ENCODE peak calls at places on chromosomes 13 and 19, in seven cellular contexts. D is hepatocyte; H is H9; O is BJ; S is stomach; X is fibroblast of pulmonary artery; K is CD4-positive, alpha-beta T cell. E is an unnamed sample.

GRCh38 chr19:4583961-4584669 is 24.6 kb upstream of the SEMA6B start:
- DNase-seq in D (no peak), H (peak), K (no peak), O (no peak), S (no peak), X (peak), E (no peak)

GRCh38 chr13:71867101-71867814 is at the start of gene DACH1:
- DNase-seq in K (no peak), H (peak), X (peak), S (peak), D (peak), O (no peak), E (peak)

GRCh38 chr19:7391218-7391670 is 42.5 kb downstream of the ARHGEF18 start:
- DNase-seq in O (no peak), S (peak), K (no peak), D (peak), H (no peak), X (peak), E (peak)

GRCh38 chr19:48558018-48558684 is 6.2 kb downstream of the SULT2B1 start:
- DNase-seq in H (peak), K (no peak), O (no peak), D (peak), X (peak), S (peak), E (peak)

GRCh38 chr13:73303858-73304257 is 245.1 kb downstream of the KLF5 start:
- DNase-seq in O (peak), S (no peak), K (no peak), D (no peak), X (peak), H (peak), E (no peak)

GRCh38 chr13:98910501-98910951 is 67.3 kb downstream of the DOCK9 start:
- DNase-seq in H (no peak), O (no peak), S (no peak), X (peak), K (no peak), D (no peak), E (no peak)

GRCh38 chr19:39588066-39588465 is 14.3 kb upstream of the LGALS13 start:
- DNase-seq in O (no peak), D (no peak), H (no peak), X (no peak), S (no peak), K (no peak), E (no peak)

GRCh38 chr13:23631676-23632622 is 61.7 kb downstream of the TNFRSF19 start:
- DNase-seq in S (no peak), X (peak), O (no peak), D (no peak), K (no peak), H (no peak), E (no peak)

GRCh38 chr13:81487151-81487550 is 1146.2 kb upstream of the SPRY2 start:
- DNase-seq in K (no peak), D (peak), S (no peak), X (peak), O (no peak), H (peak), E (no peak)

GRCh38 chr13:52751196-52751595 is 11.6 kb upstream of the CNMD start:
- DNase-seq in D (no peak), K (no peak), S (no peak), O (no peak), X (no peak), H (no peak), E (no peak)

GRCh38 chr13:20521388-20521787 is 4.3 kb downstream of the CRYL1 start:
- DNase-seq in O (no peak), H (no peak), S (no peak), K (no peak), X (no peak), D (no peak), E (no peak)

GRCh38 chr19:35000647-35001501 is 751 bp downstream of the GRAMD1A start:
- DNase-seq in S (no peak), H (peak), D (peak), K (peak), X (peak), O (no peak), E (peak)

GRCh38 chr13:107291875-107292274 is 723.9 kb upstream of the ARGLU1 start:
- DNase-seq in H (no peak), X (no peak), D (no peak), O (no peak), S (no peak), K (no peak), E (no peak)

GRCh38 chr19:58575183-58576041 is 2.3 kb upstream of the MZF1 start:
- DNase-seq in H (peak), S (peak), O (peak), K (peak), X (peak), D (peak), E (peak)

GRCh38 chr13:43664700-43665191 is 122.0 kb downstream of the ENOX1 start:
- DNase-seq in H (no peak), O (peak), D (peak), S (peak), X (peak), K (no peak), E (peak)

GRCh38 chr19:45705710-45706415 is 13.4 kb downstream of the QPCTL start:
- DNase-seq in D (no peak), H (no peak), O (no peak), K (no peak), S (no peak), X (no peak), E (no peak)

GRCh38 chr13:48641404-48641803 is 12.3 kb upstream of the CYSLTR2 start:
- DNase-seq in D (no peak), H (no peak), K (no peak), S (no peak), X (no peak), O (no peak), E (no peak)

GRCh38 chr19:49676136-49676689 is 858 bp upstream of the PRMT1 start:
- DNase-seq in D (peak), O (peak), S (peak), K (no peak), X (peak), H (peak), E (peak)

GRCh38 chr19:48348039-48348438 is 15.7 kb downstream of the TMEM143 start:
- DNase-seq in H (no peak), K (no peak), O (no peak), S (no peak), X (no peak), D (no peak), E (no peak)

GRCh38 chr19:3142292-3142670 is 6.4 kb downstream of the GNA15 start:
- DNase-seq in K (no peak), D (no peak), S (no peak), X (peak), O (peak), H (no peak), E (no peak)

GRCh38 chr13:40665061-40665753 is 1.2 kb downstream of the FOXO1 start:
- DNase-seq in S (peak), D (peak), X (no peak), O (no peak), K (peak), H (no peak), E (peak)

GRCh38 chr13:44936246-44936645 is 53.0 kb downstream of the NUFIP1 start:
- DNase-seq in D (no peak), S (no peak), K (no peak), O (no peak), H (no peak), X (no peak), E (no peak)

GRCh38 chr19:11384778-11385129 is 640 bp upstream of the EPOR start:
- DNase-seq in S (no peak), H (no peak), K (no peak), D (no peak), X (no peak), O (no peak), E (no peak)

GRCh38 chr13:66660013-66660804 is 569.9 kb downstream of the PCDH9 start:
- DNase-seq in O (peak), S (no peak), D (peak), K (no peak), H (no peak), X (peak), E (no peak)

GRCh38 chr13:73981595-73981994 is 152.6 kb downstream of the KLF12 start:
- DNase-seq in X (no peak), H (no peak), O (no peak), S (no peak), K (no peak), D (no peak), E (no peak)

GRCh38 chr13:51317262-51317661 is 22.2 kb upstream of the SERPINE3 start:
- DNase-seq in D (no peak), O (no peak), K (no peak), X (no peak), S (no peak), H (no peak), E (no peak)

GRCh38 chr19:4115050-4115817 is 8.7 kb downstream of the MAP2K2 start:
- DNase-seq in K (peak), X (no peak), H (no peak), S (peak), O (no peak), D (no peak), E (peak)

GRCh38 chr19:944171-944567 is 18.3 kb downstream of the ARID3A start:
- DNase-seq in H (no peak), O (no peak), K (no peak), S (peak), D (peak), X (peak), E (peak)

GRCh38 chr13:71587778-71588177 is 279.2 kb downstream of the DACH1 start:
- DNase-seq in O (no peak), D (no peak), H (no peak), S (no peak), K (no peak), X (no peak), E (no peak)

GRCh38 chr13:20514866-20515265 is 10.8 kb downstream of the CRYL1 start:
- DNase-seq in D (no peak), O (no peak), H (no peak), S (no peak), X (no peak), K (no peak), E (no peak)

DNA sequence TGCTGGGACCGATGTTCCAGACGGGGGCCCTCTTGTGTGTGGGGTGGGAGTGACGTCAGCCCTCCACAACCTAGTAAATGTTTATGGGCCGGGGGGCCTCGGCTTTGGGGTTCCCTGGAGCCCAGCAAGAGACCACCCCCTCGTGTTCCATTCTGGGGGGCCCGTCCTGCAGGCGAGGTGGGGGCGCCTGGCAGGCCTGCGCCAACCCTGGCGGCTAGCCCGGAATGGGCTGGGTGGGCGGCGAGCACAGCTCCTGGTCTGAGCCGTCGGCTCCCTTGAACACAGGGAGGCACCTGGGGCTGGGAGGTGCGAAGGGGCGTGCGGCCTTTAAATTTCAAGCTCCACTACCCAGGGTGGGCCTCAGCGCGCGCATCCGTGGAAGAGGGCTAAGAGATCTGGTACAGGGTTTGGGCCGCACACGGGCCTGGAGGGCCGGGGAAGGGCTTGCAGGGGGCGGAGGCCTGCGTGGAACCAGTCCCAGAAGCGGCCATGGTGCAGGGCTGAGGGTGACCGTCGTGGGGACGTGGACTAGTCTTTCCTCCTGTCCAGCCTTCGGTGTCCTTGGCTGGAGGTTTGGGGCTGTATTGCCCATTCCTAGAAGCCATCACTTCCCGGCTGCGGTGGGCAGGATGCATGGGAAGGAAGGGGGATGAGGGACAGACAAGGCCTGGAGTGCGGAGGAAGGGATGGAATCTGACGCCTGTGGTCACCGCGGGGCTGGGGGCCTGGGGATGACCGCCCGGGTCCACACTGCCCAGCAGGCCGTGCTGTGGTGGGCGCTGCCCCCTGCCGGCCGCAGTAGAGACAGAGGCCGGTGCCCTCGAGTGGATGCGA is 11.4 kb downstream of the NDUFA11 start:
- DNase-seq in S (peak), K (no peak), D (peak), O (no peak), X (peak), H (peak), E (peak)
- TF ChIP-seq CTCF in S (no peak), K (peak), D (peak), O (peak), X (peak), H (peak), E (peak)

GRCh38 chr19:56643460-56643763 is 453 bp downstream of the SMIM17 start:
- DNase-seq in H (no peak), O (no peak), K (no peak), X (no peak), D (no peak), S (no peak), E (no peak)
- TF ChIP-seq CTCF in H (no peak), O (no peak), K (no peak), X (no peak), D (no peak), S (no peak), E (no peak)

DNA sequence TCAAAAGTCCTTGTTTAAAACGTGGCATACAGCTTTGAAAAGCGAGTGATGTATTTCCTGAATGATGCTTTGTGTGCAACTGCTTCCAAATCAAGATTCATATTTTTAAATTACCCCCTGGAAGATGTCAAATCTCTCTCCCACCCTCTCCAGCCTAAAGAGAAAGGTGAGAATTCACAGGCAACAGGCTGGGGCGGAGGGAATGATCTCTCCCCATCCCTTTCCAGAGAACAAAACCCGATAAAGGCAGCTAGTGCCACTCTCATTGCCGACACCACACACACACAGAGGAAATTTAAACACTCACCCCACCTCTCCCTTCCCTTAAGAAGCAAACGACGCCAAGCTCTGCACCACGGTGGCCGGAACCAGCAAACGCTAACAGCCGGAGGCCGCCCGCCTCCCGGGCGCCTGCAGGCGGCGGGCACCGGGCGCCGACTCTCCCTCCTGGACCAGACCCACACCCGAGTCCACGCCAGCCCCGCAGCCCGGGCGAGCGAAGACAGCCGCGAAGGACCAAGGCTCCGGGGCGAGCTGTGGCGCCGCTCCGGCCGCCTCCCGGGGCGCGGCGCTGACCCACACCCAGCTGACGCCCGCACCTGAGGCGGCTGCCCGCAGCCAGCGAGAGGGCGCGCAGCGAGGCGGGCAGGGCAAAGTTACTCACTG is 485 bp downstream of the LNX2 start:
- DNase-seq in D (no peak), H (no peak), K (peak), S (no peak), X (peak), O (no peak), E (peak)
- TF ChIP-seq CTCF in D (peak), H (peak), K (peak), S (no peak), X (peak), O (peak), E (peak)

GRCh38 chr13:30898070-30898469 is 8.0 kb upstream of the MEDAG start:
- DNase-seq in X (no peak), O (no peak), K (no peak), S (no peak), D (no peak), H (no peak), E (no peak)

GRCh38 chr13:30898721-30899188 is 7.3 kb upstream of the MEDAG start:
- DNase-seq in D (peak), S (no peak), K (no peak), O (peak), H (no peak), X (peak), E (no peak)

GRCh38 chr13:30900952-30901749 is 4.9 kb upstream of the MEDAG start:
- DNase-seq in X (no peak), O (no peak), D (no peak), K (no peak), H (no peak), S (no peak), E (no peak)

GRCh38 chr13:30892966-30893365 is 13.1 kb upstream of the MEDAG start:
- DNase-seq in O (no peak), H (peak), D (peak), X (peak), K (no peak), S (no peak), E (no peak)

GRCh38 chr13:30895773-30896172 is 10.3 kb upstream of the MEDAG start:
- DNase-seq in K (no peak), H (no peak), X (peak), D (peak), O (peak), S (no peak), E (no peak)
- TF ChIP-seq CTCF in K (no peak), H (no peak), X (no peak), D (no peak), O (peak), S (no peak), E (no peak)

DNA sequence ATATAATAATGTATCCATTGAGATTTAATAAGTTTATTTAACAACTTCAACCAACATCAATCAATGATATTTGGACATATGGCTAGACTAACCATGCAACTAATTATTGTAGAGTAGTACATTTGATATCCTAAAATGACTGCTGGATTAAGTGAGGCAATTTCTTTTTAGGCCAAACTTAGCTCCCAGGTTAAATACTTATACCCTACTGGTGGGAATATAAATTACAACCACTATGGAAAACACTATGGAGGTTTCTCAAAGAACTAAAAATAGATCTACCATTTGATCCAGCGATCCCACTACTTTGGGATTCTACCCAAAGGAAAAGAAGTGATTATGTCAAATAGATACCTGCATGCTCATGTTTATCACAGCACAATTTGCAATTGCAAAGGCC is 345.8 kb downstream of the RBM26 start:
- DNase-seq in X (no peak), K (no peak), S (no peak), O (no peak), D (no peak), H (no peak), E (no peak)
- TF ChIP-seq CTCF in X (no peak), K (no peak), S (no peak), O (no peak), D (no peak), H (peak), E (no peak)

GRCh38 chr13:77810430-77810829 is 108.2 kb downstream of the EDNRB start:
- DNase-seq in H (no peak), O (no peak), X (peak), K (no peak), S (no peak), D (no peak), E (no peak)
- TF ChIP-seq CTCF in H (peak), O (peak), X (peak), K (no peak), S (no peak), D (peak), E (no peak)

DNA sequence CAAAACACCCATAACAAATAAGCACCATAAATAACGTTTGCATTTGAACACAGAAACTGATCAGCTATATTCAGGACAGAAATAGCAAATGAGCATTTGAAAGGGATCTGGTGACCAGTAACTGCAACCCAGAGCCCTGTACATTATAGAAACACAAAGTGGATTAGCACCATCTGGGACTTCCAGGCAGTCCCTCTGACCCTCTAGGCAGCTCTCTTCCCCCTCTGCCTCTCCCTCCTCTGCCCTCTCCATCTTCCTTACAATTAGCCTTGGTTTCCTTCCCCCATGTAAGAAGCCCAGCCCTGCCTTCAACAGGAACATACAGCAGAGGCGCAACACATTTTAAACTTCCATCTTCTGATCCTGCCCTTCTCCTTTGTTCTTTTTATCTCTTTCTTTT is 215.0 kb downstream of the DCLK1 start:
- DNase-seq in O (no peak), H (no peak), K (no peak), S (no peak), X (no peak), D (no peak), E (no peak)
- TF ChIP-seq CTCF in O (no peak), H (no peak), K (no peak), S (no peak), X (no peak), D (no peak), E (no peak)

GRCh38 chr13:114299604-114300305 is 14.5 kb upstream of the CHAMP1 start:
- DNase-seq in H (no peak), O (no peak), D (no peak), S (no peak), K (no peak), X (no peak), E (no peak)

GRCh38 chr13:114298866-114299265 is 15.4 kb upstream of the CHAMP1 start:
- DNase-seq in D (no peak), S (no peak), K (no peak), H (no peak), O (no peak), X (no peak), E (no peak)

GRCh38 chr13:114296902-114297301 is 15.5 kb downstream of the UPF3A start:
- DNase-seq in K (no peak), O (no peak), H (no peak), D (no peak), S (no peak), X (no peak), E (no peak)

GRCh38 chr13:114296448-114296847 is 15.0 kb downstream of the UPF3A start:
- DNase-seq in S (no peak), D (no peak), X (no peak), K (no peak), O (no peak), H (no peak), E (no peak)
- TF ChIP-seq CTCF in S (no peak), D (no peak), X (no peak), K (no peak), O (no peak), H (no peak), E (no peak)

DNA sequence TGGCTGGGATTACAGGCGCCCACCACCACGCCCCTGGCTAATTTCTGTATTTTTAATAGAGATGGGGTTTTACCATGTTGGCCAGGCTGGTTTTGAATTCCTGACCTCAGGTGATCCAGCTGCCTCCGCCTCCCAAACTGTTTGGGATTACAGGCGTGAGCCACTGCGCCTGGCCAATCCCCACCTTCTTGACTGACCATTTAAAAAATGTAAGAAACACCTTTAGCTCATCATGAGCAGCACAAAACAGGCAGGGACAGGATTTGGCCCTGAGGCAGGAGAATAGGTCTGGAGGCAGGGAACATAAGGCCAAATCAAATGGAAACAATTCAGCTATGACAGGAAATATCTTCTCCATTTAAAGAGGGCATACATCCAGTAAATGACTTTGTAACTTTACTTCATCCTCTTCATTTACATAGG is 1.4 kb upstream of the MPV17L2 start:
- DNase-seq in K (no peak), H (no peak), S (no peak), X (no peak), D (no peak), O (no peak), E (peak)
- TF ChIP-seq CTCF in K (no peak), H (no peak), S (no peak), X (no peak), D (no peak), O (no peak), E (no peak)